ENCODE peak calls at places on chromosomes 4 and X, in six cellular contexts. W is fibroblast of lung, H is IMR-90, U is astrocyte of the spinal cord, P is epithelial cell of proximal tubule, O is H9. Z is an unnamed sample.

GRCh38 chr4:154039435-154040061 is 250.7 kb upstream of the SFRP2 start:
- DNase-seq in U (no peak), O (no peak), H (no peak), W (no peak), P (no peak), Z (no peak)

GRCh38 chr4:7533267-7533666 is 98.5 kb upstream of the PSAPL1 start:
- DNase-seq in O (no peak), U (no peak), H (no peak), P (no peak), W (no peak), Z (no peak)

GRCh38 chrX:74980802-74981201 is 55.5 kb upstream of the NEXMIF start:
- DNase-seq in O (no peak), P (no peak), W (no peak), H (no peak), U (no peak), Z (no peak)

GRCh38 chr4:156190606-156191005 is 236.9 kb upstream of the CTSO start:
- DNase-seq in W (peak), H (peak), U (peak), O (no peak), P (no peak), Z (peak)

GRCh38 chrX:130086414-130087207 is 23.7 kb downstream of the ELF4 start:
- DNase-seq in P (no peak), O (no peak), W (no peak), H (no peak), U (no peak), Z (no peak)

GRCh38 chr4:182062936-182063335 is 180.3 kb upstream of the TENM3 start:
- DNase-seq in W (peak), U (peak), H (peak), O (no peak), P (peak), Z (peak)

GRCh38 chrX:118423558-118423957 is 72.1 kb upstream of the DOCK11 start:
- DNase-seq in U (no peak), W (no peak), H (no peak), P (no peak), O (no peak), Z (no peak)

GRCh38 chr4:55887594-55887993 is 34.1 kb downstream of the EXOC1 start:
- DNase-seq in P (no peak), W (no peak), H (no peak), O (no peak), U (no peak), Z (no peak)

GRCh38 chr4:96729641-96730040 is 889.7 kb downstream of the PDHA2 start:
- DNase-seq in W (peak), O (no peak), P (no peak), U (peak), H (no peak), Z (no peak)

GRCh38 chr4:106312377-106312776 is 3.6 kb downstream of the TBCK start:
- DNase-seq in P (no peak), H (peak), U (peak), W (peak), O (no peak), Z (peak)

GRCh38 chrX:24619647-24620046 is 27.5 kb downstream of the PCYT1B start:
- DNase-seq in U (peak), P (no peak), O (no peak), W (peak), H (peak), Z (peak)

GRCh38 chrX:131289527-131289926 is 421 bp upstream of the IGSF1 start:
- DNase-seq in W (no peak), H (no peak), U (no peak), P (no peak), O (no peak), Z (no peak)

GRCh38 chrX:129786210-129786651 is 6.5 kb downstream of the SASH3 start:
- DNase-seq in P (no peak), U (no peak), W (no peak), H (no peak), O (no peak), Z (no peak)

GRCh38 chr4:184028571-184028996 is 123.5 kb downstream of the STOX2 start:
- DNase-seq in U (no peak), H (no peak), O (no peak), P (no peak), W (no peak), Z (no peak)

GRCh38 chr4:117284736-117285135 is 199.4 kb upstream of the TRAM1L1 start:
- DNase-seq in O (no peak), H (no peak), W (no peak), U (no peak), P (no peak), Z (no peak)

GRCh38 chr4:74230902-74231499 is 73.1 kb downstream of the MTHFD2L start:
- DNase-seq in W (peak), U (peak), P (peak), O (no peak), H (peak), Z (peak)

DNA sequence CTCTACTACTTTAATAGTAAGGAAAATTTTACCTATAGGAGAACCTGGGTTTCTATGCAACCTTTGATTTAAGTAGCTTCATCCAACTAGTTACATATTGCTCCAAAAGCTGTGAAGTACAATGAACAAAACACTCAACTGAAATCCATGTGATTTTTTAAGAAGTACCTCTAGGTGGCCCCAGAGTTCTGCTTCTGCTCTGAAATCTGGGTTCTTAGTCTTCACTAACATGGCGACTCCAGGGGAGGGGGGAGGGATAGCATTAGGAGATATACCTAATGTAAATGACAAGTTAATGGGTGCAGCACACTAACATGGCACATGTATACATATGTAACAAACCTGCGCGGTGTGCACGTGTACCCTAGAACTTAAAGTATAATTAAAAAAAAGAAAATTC is 73.4 kb upstream of the MAGEB2 start:
- DNase-seq in O (no peak), H (peak), U (peak), P (peak), W (peak), Z (peak)
- TF ChIP-seq CTCF in O (peak), H (peak), U (peak), P (peak), W (peak), Z (peak)

GRCh38 chr4:121696641-121697461 is at the start of gene ANXA5:
- DNase-seq in H (peak), P (no peak), O (peak), W (peak), U (peak), Z (peak)
- TF ChIP-seq CTCF in H (peak), P (peak), O (peak), W (peak), U (peak), Z (peak)

GRCh38 chr4:6395466-6396228 is 76.8 kb downstream of the PPP2R2C start:
- DNase-seq in W (no peak), H (no peak), P (no peak), O (no peak), U (no peak), Z (no peak)
- TF ChIP-seq CTCF in W (no peak), H (no peak), P (no peak), O (no peak), U (no peak), Z (no peak)

GRCh38 chr4:112523008-112523440 is 7.0 kb upstream of the NEUROG2 start:
- DNase-seq in O (peak), H (peak), U (peak), P (no peak), W (peak), Z (peak)
- TF ChIP-seq CTCF in O (peak), H (peak), U (peak), P (peak), W (peak), Z (no peak)

DNA sequence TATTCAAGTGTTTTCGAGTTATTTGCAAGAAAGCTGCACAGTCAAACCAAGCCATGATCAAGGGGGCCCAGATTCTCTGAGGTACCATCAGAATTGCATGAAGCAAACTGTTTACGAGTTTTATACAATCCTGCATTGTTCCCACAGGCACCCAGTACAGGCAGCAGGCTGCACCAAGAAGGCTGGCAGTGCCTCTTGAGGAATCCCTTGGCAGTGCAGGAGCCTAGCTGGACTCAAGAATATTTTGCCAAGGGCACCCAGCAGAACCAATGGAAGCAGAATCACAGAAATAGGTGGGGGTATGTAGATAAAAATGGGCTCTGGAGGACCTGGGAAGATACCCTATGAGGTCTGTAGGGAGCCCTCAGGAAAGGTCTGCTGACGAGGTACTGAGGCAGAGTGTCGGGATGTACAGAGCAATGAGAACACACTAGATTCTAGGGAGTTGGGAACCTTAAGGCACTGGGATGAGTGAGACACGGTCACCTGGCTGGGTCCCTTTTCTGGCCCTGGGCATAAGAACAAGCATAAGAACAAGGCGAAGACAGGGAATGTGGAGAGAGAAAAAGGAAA is 2.5 kb upstream of the PLP1 start:
- DNase-seq in H (peak), U (peak), W (peak), O (peak), P (no peak), Z (peak)
- TF ChIP-seq CTCF in H (peak), U (peak), W (peak), O (no peak), P (peak), Z (peak)

GRCh38 chr4:129136433-129136832 is 40.5 kb downstream of the C4orf33 start:
- DNase-seq in H (no peak), O (no peak), P (no peak), U (no peak), W (no peak), Z (no peak)

GRCh38 chr4:129144755-129145206 is 48.8 kb downstream of the C4orf33 start:
- DNase-seq in H (no peak), P (no peak), U (no peak), W (no peak), O (no peak), Z (peak)

GRCh38 chr4:129138762-129139496 is 43.0 kb downstream of the C4orf33 start:
- DNase-seq in U (no peak), O (no peak), H (no peak), W (no peak), P (no peak), Z (no peak)

GRCh38 chr4:129143359-129143758 is 47.4 kb downstream of the C4orf33 start:
- DNase-seq in W (no peak), P (no peak), U (no peak), H (no peak), O (no peak), Z (no peak)

GRCh38 chr4:129140521-129140920 is 44.6 kb downstream of the C4orf33 start:
- DNase-seq in P (no peak), O (no peak), W (no peak), H (no peak), U (peak), Z (peak)
- TF ChIP-seq CTCF in P (peak), O (no peak), W (no peak), H (no peak), U (peak), Z (peak)